ENCODE peak calls at places on chromosome 15, in five cellular contexts. One of them, this sample, is unnamed.

GRCh38 chr15:88218557-88219214 is 37.9 kb downstream of the NTRK3 start:
- DNase-seq in K562: no peak
- DNase-seq in HepG2: no peak
- DNase-seq in HCT116: no peak
- DNase-seq in H1: no peak
- DNase-seq in this sample: no peak

GRCh38 chr15:51405646-51406194 is 64.3 kb downstream of the GLDN start:
- DNase-seq in K562: no peak
- DNase-seq in HepG2: no peak
- DNase-seq in HCT116: no peak
- DNase-seq in H1: no peak
- DNase-seq in this sample: no peak

GRCh38 chr15:38253448-38253847 is 812 bp downstream of the SPRED1 start:
- DNase-seq in K562: peak
- DNase-seq in HepG2: no peak
- DNase-seq in HCT116: peak
- DNase-seq in H1: no peak
- DNase-seq in this sample: no peak

GRCh38 chr15:40357723-40358491 is at the start of gene DISP2:
- DNase-seq in K562: peak
- DNase-seq in HepG2: peak
- DNase-seq in HCT116: peak
- DNase-seq in H1: no peak
- DNase-seq in this sample: peak

GRCh38 chr15:53808058-53808703 is 48.7 kb upstream of the WDR72 start:
- DNase-seq in K562: no peak
- DNase-seq in HepG2: peak
- DNase-seq in HCT116: no peak
- DNase-seq in H1: no peak
- DNase-seq in this sample: peak

GRCh38 chr15:48566669-48567068 is 78.8 kb downstream of the FBN1 start:
- DNase-seq in K562: no peak
- DNase-seq in HepG2: no peak
- DNase-seq in HCT116: no peak
- DNase-seq in H1: no peak
- DNase-seq in this sample: no peak

GRCh38 chr15:97728791-97729190 is 231.7 kb upstream of the ARRDC4 start:
- DNase-seq in K562: no peak
- DNase-seq in HepG2: no peak
- DNase-seq in HCT116: no peak
- DNase-seq in H1: no peak
- DNase-seq in this sample: no peak

GRCh38 chr15:25792128-25792527 is 71.0 kb downstream of the ATP10A start:
- DNase-seq in K562: no peak
- DNase-seq in HepG2: no peak
- DNase-seq in HCT116: no peak
- DNase-seq in H1: no peak
- DNase-seq in this sample: no peak

GRCh38 chr15:79283252-79284048 is 928 bp downstream of the ANKRD34C start:
- DNase-seq in K562: peak
- DNase-seq in HepG2: no peak
- DNase-seq in HCT116: no peak
- DNase-seq in H1: no peak
- DNase-seq in this sample: peak

GRCh38 chr15:93043621-93044300 is 45.2 kb downstream of the RGMA start:
- DNase-seq in K562: no peak
- DNase-seq in HepG2: no peak
- DNase-seq in HCT116: no peak
- DNase-seq in H1: no peak
- DNase-seq in this sample: no peak

GRCh38 chr15:96326551-96327154 is 3.8 kb upstream of the NR2F2 start:
- DNase-seq in K562: peak
- DNase-seq in HepG2: no peak
- DNase-seq in HCT116: no peak
- DNase-seq in H1: no peak
- DNase-seq in this sample: peak

GRCh38 chr15:31040611-31041010 is 49.2 kb upstream of the MTMR10 start:
- DNase-seq in K562: no peak
- DNase-seq in HepG2: no peak
- DNase-seq in HCT116: no peak
- DNase-seq in H1: no peak
- DNase-seq in this sample: no peak

GRCh38 chr15:95448531-95449210 is 881.8 kb upstream of the NR2F2 start:
- DNase-seq in K562: no peak
- DNase-seq in HepG2: no peak
- DNase-seq in HCT116: no peak
- DNase-seq in H1: no peak
- DNase-seq in this sample: no peak

GRCh38 chr15:41462396-41462795 is 31.3 kb upstream of the ITPKA start:
- DNase-seq in K562: no peak
- DNase-seq in HepG2: no peak
- DNase-seq in HCT116: no peak
- DNase-seq in H1: no peak
- DNase-seq in this sample: no peak

GRCh38 chr15:78739206-78739605 is 72.1 kb downstream of the ADAMTS7 start:
- DNase-seq in K562: no peak
- DNase-seq in HepG2: no peak
- DNase-seq in HCT116: no peak
- DNase-seq in H1: no peak
- DNase-seq in this sample: no peak

GRCh38 chr15:36265422-36265821 is 314.0 kb upstream of the CDIN1 start:
- DNase-seq in K562: no peak
- DNase-seq in HepG2: no peak
- DNase-seq in HCT116: no peak
- DNase-seq in H1: no peak
- DNase-seq in this sample: no peak

GRCh38 chr15:40739854-40740253 is 15.2 kb downstream of the RMDN3 start:
- DNase-seq in K562: no peak
- DNase-seq in HepG2: no peak
- DNase-seq in HCT116: no peak
- DNase-seq in H1: no peak
- DNase-seq in this sample: no peak

GRCh38 chr15:39471791-39472190 is 109.1 kb upstream of the THBS1 start:
- DNase-seq in K562: no peak
- DNase-seq in HepG2: no peak
- DNase-seq in HCT116: no peak
- DNase-seq in H1: no peak
- DNase-seq in this sample: no peak

GRCh38 chr15:49145651-49146609 is 9.5 kb downstream of the COPS2 start:
- DNase-seq in K562: peak
- DNase-seq in HepG2: peak
- DNase-seq in HCT116: peak
- DNase-seq in H1: no peak
- DNase-seq in this sample: peak

GRCh38 chr15:97903560-97904195 is 56.8 kb upstream of the ARRDC4 start:
- DNase-seq in K562: no peak
- DNase-seq in HepG2: no peak
- DNase-seq in HCT116: no peak
- DNase-seq in H1: no peak
- DNase-seq in this sample: peak

GRCh38 chr15:35533130-35534110 is 12.5 kb downstream of the DPH6 start:
- DNase-seq in K562: no peak
- DNase-seq in HepG2: no peak
- DNase-seq in HCT116: no peak
- DNase-seq in H1: no peak
- DNase-seq in this sample: no peak

GRCh38 chr15:70636540-70637165 is 126.7 kb downstream of the UACA start:
- DNase-seq in K562: no peak
- DNase-seq in HepG2: peak
- DNase-seq in HCT116: peak
- DNase-seq in H1: no peak
- DNase-seq in this sample: peak

GRCh38 chr15:20340331-20340811 is 201.2 kb downstream of the GOLGA6L6 start:
- DNase-seq in K562: no peak
- DNase-seq in HepG2: no peak
- DNase-seq in HCT116: no peak
- DNase-seq in H1: no peak
- DNase-seq in this sample: no peak

GRCh38 chr15:61820951-61821350 is 239.3 kb downstream of the VPS13C start:
- DNase-seq in K562: no peak
- DNase-seq in HepG2: no peak
- DNase-seq in HCT116: no peak
- DNase-seq in H1: no peak
- DNase-seq in this sample: no peak

GRCh38 chr15:33282226-33283020 is 28.3 kb upstream of the RYR3 start:
- DNase-seq in K562: no peak
- DNase-seq in HepG2: no peak
- DNase-seq in HCT116: no peak
- DNase-seq in H1: no peak
- DNase-seq in this sample: no peak

GRCh38 chr15:75727031-75727531 is 14.4 kb upstream of the CSPG4 start:
- DNase-seq in K562: no peak
- DNase-seq in HepG2: no peak
- DNase-seq in HCT116: no peak
- DNase-seq in H1: no peak
- DNase-seq in this sample: no peak

GRCh38 chr15:66390670-66391069 is 4.0 kb downstream of the MAP2K1 start:
- DNase-seq in K562: peak
- DNase-seq in HepG2: no peak
- DNase-seq in HCT116: no peak
- DNase-seq in H1: no peak
- DNase-seq in this sample: no peak

GRCh38 chr15:69735126-69735525 is 282.5 kb downstream of the RPLP1 start:
- DNase-seq in K562: no peak
- DNase-seq in HepG2: no peak
- DNase-seq in HCT116: no peak
- DNase-seq in H1: no peak
- DNase-seq in this sample: no peak

GRCh38 chr15:88564741-88565140 is 18.3 kb upstream of the DET1 start:
- DNase-seq in K562: no peak
- DNase-seq in HepG2: no peak
- DNase-seq in HCT116: no peak
- DNase-seq in H1: no peak
- DNase-seq in this sample: no peak

GRCh38 chr15:89714775-89715174 is 24.2 kb downstream of the WDR93 start:
- DNase-seq in K562: no peak
- DNase-seq in HepG2: no peak
- DNase-seq in HCT116: no peak
- DNase-seq in H1: no peak
- DNase-seq in this sample: no peak
- TF ChIP-seq JUND in K562: no peak
- TF ChIP-seq JUND in HepG2: no peak
- TF ChIP-seq JUND in HCT116: no peak
- TF ChIP-seq JUND in H1: no peak
- TF ChIP-seq JUND in this sample: no peak

DNA sequence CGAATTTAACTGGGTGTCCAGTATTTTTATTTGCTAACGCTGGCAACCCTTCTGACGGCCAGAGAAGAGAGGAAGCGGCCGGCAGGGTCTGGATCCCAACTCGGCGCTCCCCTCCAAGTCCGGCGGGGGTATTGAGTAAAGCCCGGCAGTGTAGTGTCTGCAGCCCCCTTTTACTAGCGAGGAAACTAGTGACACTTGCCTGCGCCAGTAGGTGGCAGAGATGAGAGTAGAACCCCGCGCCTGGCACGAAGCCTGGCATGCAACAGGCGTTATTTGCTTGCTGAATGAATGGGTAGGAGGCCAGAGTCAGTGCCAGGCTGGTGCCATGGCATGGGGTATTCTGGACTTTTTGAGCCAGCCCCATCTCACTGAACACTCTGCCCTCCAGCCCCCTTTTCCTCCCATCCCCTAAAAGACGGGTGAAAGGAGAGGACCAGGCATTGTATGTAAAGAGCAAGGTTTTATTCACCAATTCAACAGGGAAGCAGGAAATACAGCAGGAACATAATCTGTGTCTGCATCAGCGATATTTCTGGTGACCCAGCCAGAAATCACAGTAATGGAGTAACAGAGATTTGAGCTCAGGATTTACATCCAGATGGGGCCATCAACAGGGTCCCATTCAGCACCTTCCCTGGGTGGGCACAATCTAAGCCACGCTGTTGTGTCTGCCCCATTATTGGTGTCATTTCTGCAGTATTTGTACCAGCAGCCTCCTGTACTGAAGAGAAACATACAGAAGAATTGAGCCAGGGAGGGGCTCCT is 788 bp upstream of the WDR73 start:
- DNase-seq in K562: peak
- DNase-seq in HepG2: peak
- DNase-seq in HCT116: peak
- DNase-seq in H1: peak
- DNase-seq in this sample: peak
- TF ChIP-seq JUND in K562: no peak
- TF ChIP-seq JUND in HepG2: no peak
- TF ChIP-seq JUND in HCT116: no peak
- TF ChIP-seq JUND in H1: no peak
- TF ChIP-seq JUND in this sample: no peak

GRCh38 chr15:22916606-22917350 is 63.4 kb downstream of the CYFIP1 start:
- DNase-seq in K562: no peak
- DNase-seq in HepG2: no peak
- DNase-seq in HCT116: no peak
- DNase-seq in H1: no peak
- DNase-seq in this sample: no peak

GRCh38 chr15:22913646-22914380 is 66.4 kb downstream of the CYFIP1 start:
- DNase-seq in K562: no peak
- DNase-seq in HepG2: no peak
- DNase-seq in HCT116: no peak
- DNase-seq in H1: no peak
- DNase-seq in this sample: no peak

GRCh38 chr15:22918056-22918455 is 62.1 kb downstream of the CYFIP1 start:
- DNase-seq in K562: no peak
- DNase-seq in HepG2: no peak
- DNase-seq in HCT116: peak
- DNase-seq in H1: no peak
- DNase-seq in this sample: no peak

GRCh38 chr15:22917556-22917955 is 62.6 kb downstream of the CYFIP1 start:
- DNase-seq in K562: no peak
- DNase-seq in HepG2: no peak
- DNase-seq in HCT116: no peak
- DNase-seq in H1: no peak
- DNase-seq in this sample: no peak

DNA sequence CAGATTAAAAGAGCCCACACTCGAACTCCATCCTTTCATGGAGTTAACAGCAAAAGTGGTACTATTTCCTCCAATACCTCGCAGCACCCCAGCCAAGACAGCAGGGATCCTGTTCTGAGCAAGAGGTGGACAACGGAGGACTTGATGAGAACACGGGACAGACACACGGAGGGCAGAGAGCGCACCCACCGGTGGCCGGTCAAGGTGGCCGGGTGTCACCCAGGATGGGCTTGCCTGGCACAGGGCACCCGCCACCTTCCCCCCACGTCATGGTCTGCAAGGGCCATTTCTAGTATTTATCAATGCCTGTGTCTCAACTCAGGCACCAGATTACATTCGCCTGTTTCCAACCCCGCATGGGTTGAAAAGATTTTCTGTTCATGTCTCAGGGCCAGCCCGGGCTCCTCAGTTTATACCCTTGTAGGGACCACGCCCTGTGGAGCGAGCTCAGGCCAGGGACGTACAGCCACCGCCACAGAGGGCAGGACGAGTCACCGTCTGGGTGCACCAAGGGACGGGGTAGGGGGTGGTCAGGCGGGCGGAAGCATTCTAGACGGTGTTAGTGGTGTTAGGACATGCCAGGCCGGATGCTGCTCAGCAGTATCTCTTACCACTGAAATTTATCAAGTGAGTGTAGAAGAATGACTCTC is 64.2 kb downstream of the CYFIP1 start:
- DNase-seq in K562: no peak
- DNase-seq in HepG2: no peak
- DNase-seq in HCT116: no peak
- DNase-seq in H1: no peak
- DNase-seq in this sample: no peak
- TF ChIP-seq JUND in K562: no peak
- TF ChIP-seq JUND in HepG2: no peak
- TF ChIP-seq JUND in HCT116: no peak
- TF ChIP-seq JUND in H1: no peak
- TF ChIP-seq JUND in this sample: no peak

GRCh38 chr15:80638553-80639167 is 56.5 kb upstream of the ABHD17C start:
- DNase-seq in K562: no peak
- DNase-seq in HepG2: no peak
- DNase-seq in HCT116: no peak
- DNase-seq in H1: no peak
- DNase-seq in this sample: no peak
- TF ChIP-seq JUND in K562: no peak
- TF ChIP-seq JUND in HepG2: no peak
- TF ChIP-seq JUND in HCT116: no peak
- TF ChIP-seq JUND in H1: no peak
- TF ChIP-seq JUND in this sample: no peak

This sample was measured in T47D.